ENCODE peak calls at places on chromosomes 13 and 19, in six cellular contexts. One of them, this sample, is unnamed.

GRCh38 chr19:10998045-10998533 is 37.3 kb downstream of the SMARCA4 start:
- DNase-seq in HepG2: peak; percentile 81
- DNase-seq in H1: no peak
- DNase-seq in K562: no peak
- DNase-seq in SK-N-SH: no peak
- DNase-seq in GM12878: no peak
- DNase-seq in this sample: no peak

GRCh38 chr19:53545271-53546065 is 7.5 kb downstream of the ZNF331 start:
- DNase-seq in H1: no peak
- DNase-seq in HepG2: no peak
- DNase-seq in K562: no peak
- DNase-seq in GM12878: no peak
- DNase-seq in SK-N-SH: no peak
- DNase-seq in this sample: no peak

GRCh38 chr19:39698535-39698934 is 5.7 kb upstream of the LGALS14 start:
- DNase-seq in H1: no peak
- DNase-seq in HepG2: no peak
- DNase-seq in SK-N-SH: no peak
- DNase-seq in GM12878: no peak
- DNase-seq in K562: no peak
- DNase-seq in this sample: no peak

GRCh38 chr13:34756136-34756535 is 185.9 kb upstream of the NBEA start:
- DNase-seq in K562: no peak
- DNase-seq in HepG2: no peak
- DNase-seq in SK-N-SH: no peak
- DNase-seq in H1: no peak
- DNase-seq in GM12878: no peak
- DNase-seq in this sample: no peak

GRCh38 chr13:45860240-45860639 is 8.7 kb upstream of the SIAH3 start:
- DNase-seq in HepG2: no peak
- DNase-seq in GM12878: no peak
- DNase-seq in SK-N-SH: no peak
- DNase-seq in H1: no peak
- DNase-seq in K562: no peak
- DNase-seq in this sample: no peak

GRCh38 chr19:751501-752341 is 809 bp downstream of the MISP start:
- DNase-seq in H1: no peak
- DNase-seq in GM12878: no peak
- DNase-seq in HepG2: peak; percentile 53
- DNase-seq in SK-N-SH: peak; percentile 59
- DNase-seq in K562: peak; percentile 57
- DNase-seq in this sample: no peak

GRCh38 chr19:48737360-48737998 is 2.9 kb downstream of the RASIP1 start:
- DNase-seq in HepG2: no peak
- DNase-seq in GM12878: no peak
- DNase-seq in SK-N-SH: peak; percentile 66
- DNase-seq in H1: no peak
- DNase-seq in K562: peak; percentile 90
- DNase-seq in this sample: no peak

GRCh38 chr13:51449018-51449417 is 3.8 kb downstream of the INTS6 start:
- DNase-seq in K562: no peak
- DNase-seq in GM12878: no peak
- DNase-seq in HepG2: no peak
- DNase-seq in H1: no peak
- DNase-seq in SK-N-SH: no peak
- DNase-seq in this sample: no peak

GRCh38 chr13:106143392-106143791 is 392.1 kb downstream of the EFNB2 start:
- DNase-seq in HepG2: no peak
- DNase-seq in SK-N-SH: no peak
- DNase-seq in K562: no peak
- DNase-seq in H1: no peak
- DNase-seq in GM12878: no peak
- DNase-seq in this sample: no peak
- TF ChIP-seq GABPA in HepG2: no peak
- TF ChIP-seq GABPA in SK-N-SH: no peak
- TF ChIP-seq GABPA in K562: no peak
- TF ChIP-seq GABPA in H1: no peak
- TF ChIP-seq GABPA in GM12878: no peak
- TF ChIP-seq GABPA in this sample: no peak

GRCh38 chr13:40626977-40627376 is 39.5 kb downstream of the FOXO1 start:
- DNase-seq in GM12878: no peak
- DNase-seq in HepG2: peak; percentile 24
- DNase-seq in H1: no peak
- DNase-seq in K562: no peak
- DNase-seq in SK-N-SH: no peak
- DNase-seq in this sample: no peak
- TF ChIP-seq GABPA in GM12878: no peak
- TF ChIP-seq GABPA in HepG2: no peak
- TF ChIP-seq GABPA in H1: no peak
- TF ChIP-seq GABPA in K562: no peak
- TF ChIP-seq GABPA in SK-N-SH: no peak
- TF ChIP-seq GABPA in this sample: no peak

GRCh38 chr19:13824703-13825102 is 29.5 kb downstream of the ZSWIM4 start:
- DNase-seq in H1: no peak
- DNase-seq in HepG2: no peak
- DNase-seq in SK-N-SH: no peak
- DNase-seq in K562: no peak
- DNase-seq in GM12878: no peak
- DNase-seq in this sample: no peak

GRCh38 chr19:13823256-13823655 is 28.0 kb downstream of the ZSWIM4 start:
- DNase-seq in HepG2: no peak
- DNase-seq in H1: no peak
- DNase-seq in SK-N-SH: no peak
- DNase-seq in K562: no peak
- DNase-seq in GM12878: no peak
- DNase-seq in this sample: no peak

GRCh38 chr19:13821292-13821691 is 26.0 kb downstream of the ZSWIM4 start:
- DNase-seq in GM12878: no peak
- DNase-seq in K562: no peak
- DNase-seq in SK-N-SH: no peak
- DNase-seq in HepG2: no peak
- DNase-seq in H1: no peak
- DNase-seq in this sample: no peak

GRCh38 chr19:13825489-13826475 is 30.5 kb downstream of the ZSWIM4 start:
- DNase-seq in HepG2: no peak
- DNase-seq in SK-N-SH: peak; percentile 80
- DNase-seq in GM12878: no peak
- DNase-seq in K562: peak; percentile 88
- DNase-seq in H1: peak; percentile 91
- DNase-seq in this sample: no peak

DNA sequence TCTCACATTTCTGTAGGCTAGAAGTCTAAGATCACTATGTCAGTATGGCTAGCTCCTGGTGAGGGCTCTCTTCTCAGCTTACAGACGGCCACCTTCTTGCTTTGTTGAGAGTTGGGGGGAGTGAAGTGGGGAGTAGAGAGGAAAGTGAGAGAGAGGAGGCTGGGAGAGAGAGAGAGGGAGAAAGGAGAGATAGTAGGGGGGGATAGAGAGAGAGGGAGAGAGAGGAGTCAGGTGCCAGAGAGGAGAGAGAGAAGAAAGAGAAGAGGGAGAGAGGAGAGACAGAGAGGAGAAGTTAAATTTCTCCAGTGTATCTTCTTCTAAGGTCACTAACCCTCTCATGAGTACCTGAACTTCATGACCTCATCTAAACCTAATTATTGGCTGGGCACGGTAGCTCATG is 28.7 kb downstream of the ZSWIM4 start:
- DNase-seq in K562: no peak
- DNase-seq in H1: no peak
- DNase-seq in GM12878: no peak
- DNase-seq in HepG2: no peak
- DNase-seq in SK-N-SH: no peak
- DNase-seq in this sample: no peak
- TF ChIP-seq GABPA in K562: no peak
- TF ChIP-seq GABPA in H1: no peak
- TF ChIP-seq GABPA in GM12878: no peak
- TF ChIP-seq GABPA in HepG2: no peak
- TF ChIP-seq GABPA in SK-N-SH: no peak
- TF ChIP-seq GABPA in this sample: no peak

GRCh38 chr19:20968092-20968491 is 45.0 kb downstream of the ZNF85 start:
- DNase-seq in H1: no peak
- DNase-seq in K562: no peak
- DNase-seq in SK-N-SH: no peak
- DNase-seq in GM12878: no peak
- DNase-seq in HepG2: no peak
- DNase-seq in this sample: no peak

GRCh38 chr19:20969898-20970297 is 46.8 kb downstream of the ZNF85 start:
- DNase-seq in HepG2: no peak
- DNase-seq in H1: no peak
- DNase-seq in SK-N-SH: no peak
- DNase-seq in K562: no peak
- DNase-seq in GM12878: no peak
- DNase-seq in this sample: no peak

GRCh38 chr19:20969498-20969897 is 46.4 kb downstream of the ZNF85 start:
- DNase-seq in K562: no peak
- DNase-seq in SK-N-SH: no peak
- DNase-seq in H1: no peak
- DNase-seq in GM12878: no peak
- DNase-seq in HepG2: peak; percentile 17
- DNase-seq in this sample: no peak

DNA sequence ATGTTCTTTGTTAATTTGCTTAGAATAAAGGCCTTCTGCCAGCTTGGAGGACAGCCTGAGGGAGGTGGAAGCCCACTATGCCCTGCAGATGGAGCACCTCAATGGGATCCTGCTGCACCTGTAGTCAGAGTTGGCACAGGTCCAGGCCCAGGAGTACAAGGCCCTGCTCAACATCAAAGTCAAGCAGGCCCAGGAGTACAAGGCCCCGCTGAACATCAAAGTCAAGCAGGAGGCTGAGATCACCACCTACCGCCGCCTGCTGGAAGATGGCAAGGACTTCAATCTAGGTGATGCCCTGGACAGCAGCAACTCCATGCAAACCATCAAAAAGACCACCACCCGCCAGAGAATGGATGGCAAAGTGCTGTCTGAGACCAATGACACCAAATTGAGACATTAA is 41.7 kb downstream of the ZNF85 start:
- DNase-seq in GM12878: no peak
- DNase-seq in SK-N-SH: no peak
- DNase-seq in HepG2: peak; percentile 13
- DNase-seq in K562: no peak
- DNase-seq in H1: peak; percentile 47
- DNase-seq in this sample: no peak
- TF ChIP-seq GABPA in GM12878: no peak
- TF ChIP-seq GABPA in SK-N-SH: no peak
- TF ChIP-seq GABPA in HepG2: no peak
- TF ChIP-seq GABPA in K562: no peak
- TF ChIP-seq GABPA in H1: no peak
- TF ChIP-seq GABPA in this sample: no peak

GRCh38 chr13:98889419-98890079 is 88.3 kb downstream of the DOCK9 start:
- DNase-seq in GM12878: no peak
- DNase-seq in SK-N-SH: no peak
- DNase-seq in K562: no peak
- DNase-seq in HepG2: no peak
- DNase-seq in H1: no peak
- DNase-seq in this sample: no peak
- TF ChIP-seq GABPA in GM12878: no peak
- TF ChIP-seq GABPA in SK-N-SH: no peak
- TF ChIP-seq GABPA in K562: no peak
- TF ChIP-seq GABPA in HepG2: no peak
- TF ChIP-seq GABPA in H1: no peak
- TF ChIP-seq GABPA in this sample: no peak

DNA sequence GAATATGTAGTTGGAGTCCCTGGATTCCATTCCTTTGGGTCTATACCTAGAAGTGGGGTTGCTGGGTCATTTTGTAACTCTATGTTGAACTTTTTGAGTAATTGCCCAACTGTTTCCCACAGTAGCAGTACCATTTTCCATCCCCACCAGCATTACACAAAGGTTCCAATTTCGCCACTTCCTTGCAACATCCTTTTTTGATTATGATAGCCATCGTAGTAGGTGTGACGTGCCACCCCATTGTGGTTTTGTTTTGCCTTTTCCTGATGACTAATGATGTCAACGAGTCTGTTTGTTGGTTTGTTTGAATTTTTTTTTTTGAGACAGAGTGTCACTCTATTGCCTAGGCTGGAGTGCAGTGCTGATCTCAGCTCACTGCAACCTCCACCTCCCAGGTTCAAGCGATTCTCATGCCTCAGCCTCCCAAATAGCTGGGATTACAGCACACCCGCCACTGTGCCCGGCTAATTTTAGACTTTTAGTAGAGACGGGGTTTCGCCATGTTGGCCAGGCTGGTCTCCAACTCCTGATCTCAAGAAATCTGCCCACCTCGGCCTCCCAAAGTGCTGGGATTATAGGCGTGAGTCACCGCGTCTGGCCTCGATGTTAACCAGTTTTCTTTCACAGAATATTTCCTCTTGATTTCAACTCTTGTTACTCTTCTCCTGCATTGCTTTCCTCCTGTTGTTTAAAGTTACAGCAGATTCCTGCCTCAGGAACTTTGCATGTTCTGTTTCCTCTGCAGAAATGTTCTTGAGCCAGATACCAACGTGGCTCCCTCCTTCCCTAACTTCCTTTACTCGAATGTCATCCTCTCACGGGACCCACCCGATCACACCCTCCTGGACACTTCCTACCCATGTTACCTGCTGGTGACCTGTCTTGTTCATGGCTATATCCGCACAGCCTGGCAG is 3.6 kb upstream of the PEX11G start:
- DNase-seq in H1: no peak
- DNase-seq in SK-N-SH: no peak
- DNase-seq in HepG2: no peak
- DNase-seq in K562: no peak
- DNase-seq in GM12878: no peak
- DNase-seq in this sample: peak; percentile 98
- TF ChIP-seq GABPA in H1: no peak
- TF ChIP-seq GABPA in SK-N-SH: no peak
- TF ChIP-seq GABPA in HepG2: no peak
- TF ChIP-seq GABPA in K562: peak; percentile 71
- TF ChIP-seq GABPA in GM12878: no peak
- TF ChIP-seq GABPA in this sample: peak; percentile 35

GRCh38 chr13:41565221-41565620 is 107.9 kb downstream of the RGCC start:
- DNase-seq in H1: no peak
- DNase-seq in HepG2: peak; percentile 24
- DNase-seq in SK-N-SH: no peak
- DNase-seq in GM12878: no peak
- DNase-seq in K562: no peak
- DNase-seq in this sample: no peak
- TF ChIP-seq GABPA in H1: no peak
- TF ChIP-seq GABPA in HepG2: no peak
- TF ChIP-seq GABPA in SK-N-SH: no peak
- TF ChIP-seq GABPA in GM12878: no peak
- TF ChIP-seq GABPA in K562: no peak
- TF ChIP-seq GABPA in this sample: no peak

This sample was measured in HL-60.